ENCODE peak calls at places on chromosomes 5 and 9, in four cellular contexts. B, Q, U and N are unnamed samples.

GRCh38 chr9:68625559-68625958 is 79.5 kb upstream of the PIP5K1B start:
- DNase-seq in B (no peak), Q (no peak), U (no peak), N (no peak)

GRCh38 chr9:111094433-111095421 is 56.5 kb upstream of the LPAR1 start:
- DNase-seq in B (no peak), Q (peak), U (no peak), N (no peak)

GRCh38 chr9:117919594-117919993 is 215.4 kb downstream of the TLR4 start:
- DNase-seq in B (no peak), Q (no peak), U (peak), N (no peak)

GRCh38 chr5:176157656-176158055 is 80.6 kb upstream of the SIMC1 start:
- DNase-seq in B (no peak), Q (no peak), U (no peak), N (no peak)

GRCh38 chr5:176812269-176813259 is 2.2 kb downstream of the UNC5A start:
- DNase-seq in B (peak), Q (no peak), U (peak), N (peak)

GRCh38 chr9:134040831-134041648 is 15.8 kb downstream of the BRD3OS start:
- DNase-seq in B (no peak), Q (no peak), U (peak), N (no peak)

GRCh38 chr5:109604758-109605157 is 85.0 kb upstream of the MAN2A1 start:
- DNase-seq in B (no peak), Q (no peak), U (no peak), N (no peak)

GRCh38 chr9:76655121-76655531 is 109.1 kb upstream of the PCA3 start:
- DNase-seq in B (no peak), Q (no peak), U (no peak), N (no peak)

DNA sequence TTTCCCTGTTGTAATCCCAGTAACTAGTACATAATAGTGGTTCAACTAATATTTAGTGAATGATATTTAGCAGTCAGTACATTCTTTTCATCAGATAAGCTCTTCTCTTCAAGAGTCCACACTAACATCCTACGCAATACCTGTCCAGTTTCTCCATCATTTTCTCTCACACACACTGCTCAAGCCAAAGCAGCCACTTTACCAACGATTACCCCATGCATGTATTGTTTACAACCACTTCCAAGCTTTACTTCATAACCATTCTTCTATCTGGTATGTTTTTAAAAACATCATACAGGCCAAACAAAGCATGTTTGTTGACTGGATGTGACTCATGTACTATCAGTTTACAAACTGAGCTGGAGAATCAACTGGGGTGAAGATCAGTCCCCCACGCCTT is 7.3 kb downstream of the UBTD2 start:
- DNase-seq in B (peak), Q (no peak), U (no peak), N (no peak)
- TF ChIP-seq TCF12 in B (no peak), Q (no peak), U (no peak), N (no peak)

GRCh38 chr5:2806176-2806575 is 54.7 kb upstream of the IRX2 start:
- DNase-seq in B (no peak), Q (no peak), U (no peak), N (no peak)

GRCh38 chr5:2803751-2804150 is 52.3 kb upstream of the IRX2 start:
- DNase-seq in B (no peak), Q (no peak), U (no peak), N (no peak)

GRCh38 chr5:2802693-2803365 is 51.4 kb upstream of the IRX2 start:
- DNase-seq in B (peak), Q (no peak), U (no peak), N (no peak)

GRCh38 chr5:2801602-2802525 is 50.4 kb upstream of the IRX2 start:
- DNase-seq in B (no peak), Q (no peak), U (no peak), N (no peak)

DNA sequence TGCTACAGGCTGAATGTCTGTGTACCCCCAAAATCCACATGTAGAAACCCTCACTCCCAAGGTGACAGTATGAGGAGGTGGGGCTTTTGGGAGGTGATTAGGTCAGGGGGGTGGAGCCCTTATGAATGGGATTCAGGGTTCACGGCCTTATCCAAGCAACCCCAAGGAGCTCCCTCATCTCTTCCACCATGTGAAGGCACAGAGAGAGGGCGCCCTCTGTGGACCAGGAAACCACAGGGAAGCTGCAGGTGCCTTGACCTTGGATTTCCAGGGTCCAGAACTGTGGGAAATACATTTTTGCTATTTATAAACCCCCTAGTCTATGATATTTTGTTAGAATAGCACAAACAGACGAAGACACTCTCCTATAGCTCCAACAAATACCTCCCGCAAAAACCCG is 53.6 kb upstream of the IRX2 start:
- DNase-seq in B (no peak), Q (no peak), U (no peak), N (peak)
- TF ChIP-seq TCF12 in B (no peak), Q (no peak), U (no peak), N (no peak)

GRCh38 chr9:83981126-83981871 is 694 bp downstream of the RMI1 start:
- DNase-seq in B (no peak), Q (no peak), U (peak), N (no peak)

GRCh38 chr9:83980395-83981125 is at the start of gene RMI1:
- DNase-seq in B (peak), Q (peak), U (peak), N (peak)

GRCh38 chr9:83979812-83980394 is at the start of gene HNRNPK:
- DNase-seq in B (peak), Q (peak), U (peak), N (peak)

GRCh38 chr9:83977196-83977595 is 2.8 kb downstream of the HNRNPK start:
- DNase-seq in B (no peak), Q (no peak), U (no peak), N (no peak)

GRCh38 chr9:83978992-83979811 is 813 bp downstream of the HNRNPK start:
- DNase-seq in B (peak), Q (no peak), U (peak), N (peak)
- TF ChIP-seq TCF12 in B (no peak), Q (no peak), U (no peak), N (no peak)

GRCh38 chr9:109270441-109270840 is 50.4 kb downstream of the EPB41L4B start:
- DNase-seq in B (no peak), Q (no peak), U (no peak), N (no peak)

GRCh38 chr9:109267555-109267954 is 53.3 kb downstream of the EPB41L4B start:
- DNase-seq in B (no peak), Q (no peak), U (no peak), N (no peak)

GRCh38 chr9:109263358-109263757 is 57.5 kb downstream of the EPB41L4B start:
- DNase-seq in B (no peak), Q (no peak), U (no peak), N (no peak)

GRCh38 chr9:109269839-109270238 is 51.0 kb downstream of the EPB41L4B start:
- DNase-seq in B (no peak), Q (no peak), U (peak), N (no peak)

DNA sequence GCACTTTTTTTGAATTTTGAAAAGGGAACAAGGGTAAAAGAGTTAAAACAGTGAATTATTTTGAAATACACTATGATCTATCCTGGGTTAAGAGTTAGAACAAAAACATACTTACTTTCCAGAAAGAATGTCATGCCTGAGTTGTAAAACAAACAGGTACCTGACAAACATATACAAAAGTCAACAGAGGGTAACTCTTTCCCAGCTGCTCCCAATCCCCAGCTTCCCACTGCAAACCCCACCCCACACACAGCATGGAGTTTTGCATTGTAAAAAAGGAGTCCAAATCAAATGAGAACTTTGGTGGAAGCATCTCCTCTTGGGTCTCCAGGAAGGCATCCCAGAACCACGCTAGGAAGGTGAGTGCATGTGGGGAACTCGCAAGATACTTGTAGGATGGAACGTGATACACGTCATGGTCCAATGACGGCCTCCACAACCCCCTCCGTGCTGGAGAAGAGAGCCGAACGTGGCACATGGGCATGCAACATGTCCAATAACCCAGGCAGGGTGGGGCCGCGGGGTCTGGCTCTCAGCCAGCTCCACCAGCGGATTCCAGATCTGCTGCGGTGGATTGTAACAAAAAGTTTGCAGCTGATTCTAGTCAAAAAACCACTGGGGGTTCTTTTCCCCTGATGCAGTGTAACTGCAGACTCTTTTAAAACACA is 55.9 kb downstream of the EPB41L4B start:
- DNase-seq in B (no peak), Q (no peak), U (peak), N (no peak)
- TF ChIP-seq TCF12 in B (no peak), Q (no peak), U (no peak), N (no peak)